ENCODE peak calls at places on chromosomes 12 and 14, in ten cellular contexts. O is HCT116; M is fibroblast of pulmonary artery; K is nephron progenitor cell; D is ascending aorta; U is NCI-H524 treated with DMSO at 0.1 percent for 48 hours; C is NCI-H510A; P is activated T-cell treated with anti-CD3 and anti-CD28 coated beads, Interleukin-2, amount 50 U/mL, for 72 hours; J is neuronal stem cell; E is neural crest cell. H is an unnamed sample.

GRCh38 chr12:111276189-111276588 is 92.7 kb downstream of the PHETA1 start:
- DNase-seq in U (no peak), J (no peak), E (no peak), M (no peak), K (no peak), C (no peak), O (no peak), P (no peak), D (no peak), H (no peak)

GRCh38 chr14:26125039-26125438 is 472.8 kb downstream of the NOVA1 start:
- DNase-seq in O (no peak), D (no peak), P (no peak), K (no peak), C (no peak), E (no peak), J (no peak), U (no peak), M (no peak), H (no peak)

GRCh38 chr14:103427485-103428443 is 42.5 kb downstream of the MARK3 start:
- DNase-seq in D (no peak), M (peak; percentile 82), O (no peak), P (peak; percentile 55), C (no peak), J (no peak), K (no peak), U (no peak), E (no peak), H (no peak)

GRCh38 chr14:65258391-65258790 is 154.1 kb upstream of the FUT8 start:
- DNase-seq in O (peak; percentile 77), P (no peak), E (no peak), J (no peak), K (no peak), C (no peak), M (peak; percentile 91), U (no peak), D (no peak), H (no peak)

GRCh38 chr14:75769047-75769685 is 108.1 kb downstream of the TTLL5 start:
- DNase-seq in K (no peak), E (no peak), D (no peak), O (no peak), C (no peak), P (no peak), M (no peak), U (no peak), J (no peak), H (no peak)

GRCh38 chr12:77133566-77133965 is 68.2 kb upstream of the E2F7 start:
- DNase-seq in K (peak; percentile 87), C (no peak), E (peak; percentile 66), U (no peak), J (peak; percentile 59), P (peak; percentile 2), M (peak; percentile 76), D (no peak), O (no peak), H (peak; percentile 54)

GRCh38 chr12:117402363-117402762 is 40.9 kb upstream of the NOS1 start:
- DNase-seq in M (no peak), O (no peak), D (no peak), C (no peak), P (no peak), E (no peak), U (no peak), J (no peak), K (no peak), H (no peak)

GRCh38 chr14:105201928-105202513 is 20.9 kb upstream of the NUDT14 start:
- DNase-seq in E (no peak), K (no peak), U (no peak), M (no peak), O (no peak), C (no peak), D (no peak), J (no peak), P (peak; percentile 47), H (no peak)

GRCh38 chr14:66636240-66636639 is 128.3 kb downstream of the GPHN start:
- DNase-seq in P (no peak), O (no peak), E (no peak), C (no peak), D (no peak), K (no peak), U (no peak), M (no peak), J (no peak), H (no peak)

GRCh38 chr14:75069021-75069810 is at the start of gene ZC2HC1C:
- DNase-seq in J (peak; percentile 85), C (peak; percentile 93), E (peak; percentile 85), K (peak; percentile 91), O (peak; percentile 64), D (peak; percentile 81), U (no peak), P (peak; percentile 68), M (peak; percentile 89), H (peak; percentile 94)

GRCh38 chr12:32569256-32569655 is 109.8 kb upstream of the DNM1L start:
- DNase-seq in O (no peak), E (no peak), U (peak; percentile 70), M (no peak), P (no peak), C (no peak), J (no peak), K (no peak), D (no peak), H (no peak)

GRCh38 chr12:107404981-107405380 is 280.6 kb upstream of the PWP1 start:
- DNase-seq in E (no peak), K (no peak), P (peak; percentile 45), M (peak; percentile 43), J (no peak), O (peak; percentile 57), U (no peak), D (no peak), C (peak; percentile 23), H (peak; percentile 43)

GRCh38 chr14:32259368-32260013 is 56.4 kb upstream of the RNU6-8 start:
- DNase-seq in J (no peak), O (peak; percentile 56), D (no peak), U (no peak), E (no peak), C (no peak), K (no peak), P (peak; percentile 18), M (peak; percentile 31), H (peak; percentile 55)

GRCh38 chr12:49261726-49262125 is 3.2 kb upstream of the TUBA1C start:
- DNase-seq in U (no peak), P (no peak), O (no peak), E (no peak), M (no peak), D (no peak), J (no peak), C (no peak), K (no peak), H (no peak)